ENCODE peak calls at places on chromosomes 16 and 17, in four cellular contexts. X is GM19239, B is thoracic aorta, N is amygdala. R is an unnamed sample.

GRCh38 chr16:11682655-11683096 is 14.4 kb downstream of the SNN start:
- DNase-seq in X (no peak), B (no peak), N (no peak), R (peak; percentile 26)

GRCh38 chr16:84281077-84281476 is 13.6 kb upstream of the WFDC1 start:
- DNase-seq in X (no peak), B (no peak), N (no peak), R (peak; percentile 56)

GRCh38 chr17:57566724-57567123 is 178.4 kb downstream of the CCDC182 start:
- DNase-seq in X (no peak), B (no peak), N (no peak), R (no peak)

GRCh38 chr17:44959821-44960523 is 8.1 kb downstream of the C1QL1 start:
- DNase-seq in X (no peak), B (no peak), N (no peak), R (no peak)

GRCh38 chr17:10614536-10615155 is 42.5 kb downstream of the MYH3 start:
- DNase-seq in X (peak; percentile 33), B (no peak), N (no peak), R (peak; percentile 72)

GRCh38 chr16:14056970-14057369 is 14.1 kb upstream of the MRTFB start:
- DNase-seq in X (no peak), B (no peak), N (no peak), R (no peak)

GRCh38 chr16:50702725-50703124 is 9.3 kb downstream of the NOD2 start:
- DNase-seq in X (no peak), B (no peak), N (no peak), R (peak; percentile 92)

GRCh38 chr17:61073799-61074513 is 325.7 kb upstream of the TBX2 start:
- DNase-seq in X (no peak), B (no peak), N (no peak), R (no peak)

GRCh38 chr16:82010649-82011048 is 621 bp downstream of the SDR42E1 start:
- DNase-seq in X (no peak), B (no peak), N (no peak), R (no peak)